ENCODE peak calls at places on chromosomes 2 and 18, in four cellular contexts. T is iPS-NIHi11, F is GM12865, R is AG09319. W is an unnamed sample.

GRCh38 chr18:78517973-78518372 is 461.6 kb upstream of the SALL3 start:
- DNase-seq in T (no peak), F (no peak), R (no peak), W (no peak)

GRCh38 chr18:13141209-13141608 is 77.4 kb upstream of the LDLRAD4 start:
- DNase-seq in T (no peak), F (no peak), R (no peak), W (no peak)

GRCh38 chr2:41853427-41854191 is 194.2 kb upstream of the PKDCC start:
- DNase-seq in T (peak), F (peak), R (no peak), W (no peak)

GRCh38 chr2:8545676-8546318 is 136.1 kb upstream of the ID2 start:
- DNase-seq in T (no peak), F (no peak), R (no peak), W (no peak)

GRCh38 chr2:60530660-60531276 is 22.7 kb downstream of the BCL11A start:
- DNase-seq in T (no peak), F (peak), R (no peak), W (no peak)

GRCh38 chr2:203758841-203759691 is 52.6 kb downstream of the CD28 start:
- DNase-seq in T (no peak), F (no peak), R (no peak), W (no peak)

GRCh38 chr2:113679457-113679856 is 52.4 kb downstream of the RABL2A start:
- DNase-seq in T (no peak), F (no peak), R (no peak), W (no peak)

GRCh38 chr2:173924285-173924684 is 40.9 kb downstream of the SP3 start:
- DNase-seq in T (no peak), F (no peak), R (no peak), W (no peak)

GRCh38 chr18:79519751-79520472 is 124.2 kb downstream of the NFATC1 start:
- DNase-seq in T (no peak), F (peak), R (no peak), W (no peak)

GRCh38 chr2:43130548-43130875 is 95.9 kb downstream of the ZFP36L2 start:
- DNase-seq in T (no peak), F (no peak), R (no peak), W (no peak)

GRCh38 chr18:79552696-79553095 is 126.9 kb upstream of the CTDP1 start:
- DNase-seq in T (peak), F (no peak), R (no peak), W (no peak)

GRCh38 chr2:120389036-120389391 is 43.1 kb downstream of the INHBB start:
- DNase-seq in T (no peak), F (no peak), R (no peak), W (no peak)

GRCh38 chr2:29723255-29724001 is 198.0 kb downstream of the ALK start:
- DNase-seq in T (no peak), F (peak), R (no peak), W (no peak)

GRCh38 chr2:152781210-152781609 is 62.8 kb downstream of the ARL6IP6 start:
- DNase-seq in T (no peak), F (no peak), R (no peak), W (no peak)

GRCh38 chr2:219661197-219661954 is 33.9 kb downstream of the SLC4A3 start:
- DNase-seq in T (no peak), F (peak), R (no peak), W (no peak)

GRCh38 chr2:101473911-101474751 is 781 bp downstream of the RFX8 start:
- DNase-seq in T (peak), F (no peak), R (no peak), W (no peak)

GRCh38 chr2:11775384-11775783 is 29.0 kb downstream of the LPIN1 start:
- DNase-seq in T (no peak), F (peak), R (no peak), W (no peak)

GRCh38 chr2:140276661-140277060 is 1496.5 kb upstream of the NXPH2 start:
- DNase-seq in T (no peak), F (no peak), R (no peak), W (no peak)

GRCh38 chr2:230717595-230717994 is 5.0 kb downstream of the CAB39 start:
- DNase-seq in T (peak), F (peak), R (no peak), W (no peak)

GRCh38 chr2:239551206-239551605 is 150.4 kb upstream of the HDAC4 start:
- DNase-seq in T (no peak), F (no peak), R (no peak), W (no peak)

GRCh38 chr18:35407871-35408481 is 30.8 kb upstream of the ZNF396 start:
- DNase-seq in T (peak), F (peak), R (peak), W (peak)

GRCh38 chr18:68284236-68284635 is 430.7 kb downstream of the TMX3 start:
- DNase-seq in T (no peak), F (no peak), R (no peak), W (no peak)

W was measured in BJ.